ENCODE peak calls at places on chromosome 13, in eight cellular contexts. N is heart left ventricle; J is left colon; R is activated CD4-positive, alpha-beta T cell treated with anti-CD3 and anti-CD28 coated beads for 24 hours; Z is B cell; M is activated T-helper 1 cell treated with anti-CD3 and anti-CD28 coated beads, Interleukin-12 subunit alpha, Interleukin-12 subunit beta, Interleukin-2, Interleukin-4 antibody, amounts not matched to agents 30 ng/mL and 10 ng/mL and 1 ng/mL, durations not matched to agents 14 hours and 24 hours and 36 hours; W is Kasumi-1; U is lung. Q is an unnamed sample.

GRCh38 chr13:97327521-97328221 is 105.5 kb downstream of the MBNL2 start:
- DNase-seq in W (no peak), Z (no peak), J (no peak), R (no peak), U (no peak), N (no peak), M (no peak), Q (no peak)

GRCh38 chr13:83498486-83499190 is 383.6 kb downstream of the SLITRK1 start:
- DNase-seq in U (no peak), N (no peak), J (no peak), M (no peak), Z (no peak), R (no peak), W (no peak), Q (no peak)

GRCh38 chr13:46747031-46747820 is 49.7 kb downstream of the ESD start:
- DNase-seq in J (no peak), N (no peak), W (no peak), R (no peak), M (no peak), U (no peak), Z (no peak), Q (no peak)

GRCh38 chr13:114339779-114340534 is 25.7 kb downstream of the CHAMP1 start:
- DNase-seq in W (peak; percentile 60), M (peak; percentile 20), Z (peak; percentile 71), R (peak; percentile 10), N (no peak), J (peak; percentile 52), U (no peak), Q (no peak)

GRCh38 chr13:29446016-29446415 is 149.5 kb downstream of the SLC7A1 start:
- DNase-seq in W (no peak), J (no peak), M (no peak), R (no peak), U (no peak), Z (no peak), N (no peak), Q (no peak)

GRCh38 chr13:45367995-45368394 is 27.0 kb upstream of the TPT1 start:
- DNase-seq in R (no peak), M (no peak), N (no peak), Z (no peak), J (no peak), U (no peak), W (no peak), Q (no peak)

GRCh38 chr13:74930402-74931165 is 551.4 kb downstream of the TBC1D4 start:
- DNase-seq in Z (no peak), M (no peak), R (no peak), J (no peak), U (no peak), N (no peak), W (no peak), Q (no peak)

GRCh38 chr13:114068723-114069322 is 63.6 kb downstream of the RASA3 start:
- DNase-seq in M (no peak), N (peak; percentile 26), U (no peak), J (no peak), R (no peak), Z (no peak), W (no peak), Q (no peak)

GRCh38 chr13:35475960-35476943 is at the start of gene MAB21L1:
- DNase-seq in M (no peak), U (no peak), J (no peak), N (no peak), Z (no peak), W (peak; percentile 45), R (no peak), Q (peak; percentile 75)

GRCh38 chr13:46982856-46983582 is 86.2 kb upstream of the HTR2A start:
- DNase-seq in N (no peak), Z (peak; percentile 79), W (peak; percentile 74), U (no peak), R (no peak), M (no peak), J (no peak), Q (no peak)

GRCh38 chr13:95140502-95140901 is 160.7 kb downstream of the ABCC4 start:
- DNase-seq in W (no peak), N (no peak), U (no peak), M (no peak), J (no peak), Z (no peak), R (no peak), Q (no peak)

GRCh38 chr13:105848494-105848893 is 687.0 kb downstream of the EFNB2 start:
- DNase-seq in J (no peak), N (no peak), R (no peak), W (no peak), M (no peak), Z (no peak), U (no peak), Q (no peak)

GRCh38 chr13:51619614-51620013 is 35.4 kb downstream of the WDFY2 start:
- DNase-seq in N (no peak), U (no peak), W (no peak), R (no peak), M (no peak), J (no peak), Z (no peak), Q (no peak)